ENCODE peak calls at places on chromosome 20, in seven cellular contexts. H, P, C, M, K, E and J are unnamed samples.

GRCh38 chr20:23266530-23267398 is 83.8 kb upstream of the NXT1 start:
- DNase-seq in H (no peak), P (no peak), C (no peak), M (no peak), K (no peak), E (no peak), J (no peak)

GRCh38 chr20:15951711-15952110 is 621.5 kb downstream of the KIF16B start:
- DNase-seq in H (no peak), P (no peak), C (no peak), M (no peak), K (no peak), E (no peak), J (no peak)

GRCh38 chr20:10674684-10675455 is 1.1 kb upstream of the JAG1 start:
- DNase-seq in H (peak; percentile 87), P (peak; percentile 88), C (peak; percentile 62), M (peak; percentile 76), K (peak; percentile 84), E (peak; percentile 82), J (peak; percentile 94)

GRCh38 chr20:34402461-34402860 is 39.4 kb downstream of the ITCH start:
- DNase-seq in H (no peak), P (no peak), C (peak; percentile 10), M (peak; percentile 16), K (no peak), E (no peak), J (no peak)

GRCh38 chr20:19921349-19921793 is 95.8 kb upstream of the NAA20 start:
- DNase-seq in H (no peak), P (no peak), C (peak; percentile 7), M (no peak), K (no peak), E (peak; percentile 67), J (no peak)

GRCh38 chr20:50575869-50576720 is 65.9 kb downstream of the PTPN1 start:
- DNase-seq in H (peak; percentile 76), P (peak; percentile 76), C (peak; percentile 46), M (peak; percentile 75), K (peak; percentile 72), E (peak; percentile 64), J (peak; percentile 78)

GRCh38 chr20:4546786-4547185 is 174.9 kb upstream of the PRND start:
- DNase-seq in H (no peak), P (no peak), C (peak; percentile 92), M (peak; percentile 65), K (no peak), E (no peak), J (no peak)

GRCh38 chr20:6122111-6122872 is 538 bp downstream of the FERMT1 start:
- DNase-seq in H (no peak), P (peak; percentile 42), C (peak; percentile 56), M (peak; percentile 84), K (no peak), E (no peak), J (no peak)

GRCh38 chr20:16803965-16804792 is 56.0 kb downstream of the OTOR start:
- DNase-seq in H (peak; percentile 54), P (peak; percentile 39), C (peak; percentile 33), M (peak; percentile 56), K (no peak), E (peak; percentile 23), J (peak; percentile 46)

GRCh38 chr20:59605691-59606364 is 1.5 kb downstream of the PHACTR3 start:
- DNase-seq in H (no peak), P (no peak), C (no peak), M (no peak), K (no peak), E (no peak), J (no peak)

GRCh38 chr20:38601216-38602184 is at the start of gene ARHGAP40:
- DNase-seq in H (no peak), P (no peak), C (peak; percentile 53), M (no peak), K (no peak), E (no peak), J (no peak)

GRCh38 chr20:59690101-59690500 is 85.8 kb downstream of the PHACTR3 start:
- DNase-seq in H (no peak), P (no peak), C (no peak), M (no peak), K (no peak), E (no peak), J (no peak)

GRCh38 chr20:40958598-40958997 is 70.0 kb upstream of the TOP1 start:
- DNase-seq in H (no peak), P (peak; percentile 11), C (no peak), M (no peak), K (peak; percentile 26), E (no peak), J (no peak)

GRCh38 chr20:50172347-50173013 is 18.1 kb upstream of the CEBPB start:
- DNase-seq in H (peak; percentile 94), P (peak; percentile 85), C (peak; percentile 66), M (peak; percentile 83), K (peak; percentile 93), E (peak; percentile 88), J (peak; percentile 96)

GRCh38 chr20:4626228-4626627 is 95.5 kb upstream of the PRND start:
- DNase-seq in H (no peak), P (no peak), C (no peak), M (no peak), K (no peak), E (no peak), J (no peak)

GRCh38 chr20:43043887-43044286 is 145.8 kb downstream of the PTPRT start:
- DNase-seq in H (no peak), P (no peak), C (no peak), M (no peak), K (no peak), E (no peak), J (no peak)

GRCh38 chr20:33964431-33964830 is 29.3 kb upstream of the RALY start:
- DNase-seq in H (no peak), P (no peak), C (no peak), M (no peak), K (no peak), E (no peak), J (no peak)

GRCh38 chr20:33667245-33668086 is 723 bp downstream of the ACTL10 start:
- DNase-seq in H (peak; percentile 84), P (peak; percentile 65), C (peak; percentile 70), M (peak; percentile 86), K (peak; percentile 83), E (no peak), J (no peak)

GRCh38 chr20:63310265-63310971 is 17.4 kb downstream of the COL20A1 start:
- DNase-seq in H (no peak), P (no peak), C (no peak), M (no peak), K (no peak), E (no peak), J (peak; percentile 80)

GRCh38 chr20:14992961-14993360 is 655.5 kb upstream of the FLRT3 start:
- DNase-seq in H (no peak), P (no peak), C (peak; percentile 40), M (no peak), K (no peak), E (no peak), J (no peak)

GRCh38 chr20:48387675-48388074 is 440.1 kb downstream of the PREX1 start:
- DNase-seq in H (no peak), P (no peak), C (no peak), M (no peak), K (no peak), E (no peak), J (no peak)
- TF ChIP-seq CTCF in H (no peak), P (no peak), C (no peak), M (no peak), K (no peak), E (no peak), J (no peak)

GRCh38 chr20:53646550-53646949 is 52.9 kb upstream of the ZNF217 start:
- DNase-seq in H (no peak), P (no peak), C (no peak), M (no peak), K (no peak), E (no peak), J (no peak)
- TF ChIP-seq CTCF in H (no peak), P (no peak), C (no peak), M (no peak), K (no peak), E (no peak), J (no peak)

GRCh38 chr20:2797136-2797983 is 3.1 kb downstream of the CPXM1 start:
- DNase-seq in H (no peak), P (no peak), C (no peak), M (no peak), K (no peak), E (no peak), J (no peak)
- TF ChIP-seq CTCF in H (no peak), P (no peak), C (no peak), M (no peak), K (no peak), E (no peak), J (no peak)

DNA sequence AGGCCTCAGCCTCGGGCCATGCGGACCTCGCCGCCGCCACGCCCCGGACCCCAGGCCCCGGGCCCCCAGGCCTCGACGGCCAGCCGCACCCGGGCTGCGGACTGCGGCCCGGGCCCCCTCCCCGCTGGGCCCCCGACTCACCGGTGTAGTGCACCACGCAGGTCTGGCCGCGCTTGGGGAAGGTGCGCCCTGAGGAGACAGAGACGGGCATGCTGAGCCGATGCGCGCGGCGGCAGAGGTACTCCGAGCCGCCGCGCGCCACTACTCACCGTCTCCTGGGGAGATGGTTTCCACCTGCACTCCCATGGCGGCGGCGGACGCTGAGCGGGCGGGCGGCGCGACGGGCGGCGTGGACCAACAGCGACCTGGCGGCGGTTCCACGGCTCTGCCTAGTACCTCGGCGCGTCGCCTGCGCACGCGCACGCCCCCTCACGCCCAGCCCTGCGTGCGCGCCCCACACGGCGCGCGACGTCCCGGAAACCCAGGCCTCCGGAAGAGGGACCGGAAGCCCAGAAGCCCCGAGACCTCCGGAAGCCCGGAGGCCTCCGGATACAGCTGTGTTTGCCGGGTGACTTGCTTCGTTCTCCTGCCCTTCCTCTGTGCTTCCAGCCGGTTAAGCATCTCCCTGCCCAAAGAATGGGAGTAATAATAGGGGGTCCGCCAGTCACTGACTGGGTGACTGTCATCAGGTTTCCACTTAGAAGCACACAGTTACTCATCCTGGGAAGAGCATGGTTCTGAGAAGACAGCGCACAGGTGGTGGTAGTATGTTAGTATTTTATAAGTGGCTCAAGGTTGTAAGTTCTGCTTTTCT is at the start of gene FKBP1A:
- DNase-seq in H (peak; percentile 93), P (peak; percentile 93), C (peak; percentile 85), M (peak; percentile 94), K (peak; percentile 90), E (peak; percentile 85), J (peak; percentile 90)
- TF ChIP-seq CTCF in H (peak; percentile 41), P (peak; percentile 17), C (peak; percentile 6), M (no peak), K (peak; percentile 33), E (peak; percentile 17), J (peak; percentile 37)

GRCh38 chr20:18851556-18852098 is 38.0 kb downstream of the SCP2D1 start:
- DNase-seq in H (no peak), P (no peak), C (no peak), M (no peak), K (no peak), E (no peak), J (no peak)
- TF ChIP-seq CTCF in H (no peak), P (no peak), C (no peak), M (no peak), K (no peak), E (no peak), J (no peak)

GRCh38 chr20:58372836-58373235 is 16.2 kb upstream of the VAPB start:
- DNase-seq in H (no peak), P (no peak), C (no peak), M (no peak), K (no peak), E (no peak), J (no peak)
- TF ChIP-seq CTCF in H (no peak), P (no peak), C (no peak), M (no peak), K (no peak), E (no peak), J (no peak)